ENCODE peak calls at places on chromosomes 1 and 21, in eight cellular contexts. Q is AG04449, R is Calu3, L is A549, N is endothelial cell, E is bronchial epithelial cell, Y is neural progenitor cell, C is pancreas. T is an unnamed sample.
A peak's percentile ranks its signal among the peaks of the same experiment; 100 is the strongest.

GRCh38 chr1:39900662-39901485 is 843 bp downstream of the MYCL start:
- DNase-seq in Q (no peak), C (peak; percentile 20), R (peak; percentile 43), L (no peak), E (no peak), N (peak; percentile 49), Y (peak; percentile 60), T (no peak)

GRCh38 chr1:54429838-54430237 is 23.6 kb upstream of the SSBP3 start:
- DNase-seq in Q (no peak), L (no peak), C (no peak), N (no peak), Y (no peak), R (no peak), E (no peak), T (no peak)

GRCh38 chr1:89552481-89553194 is 28.0 kb downstream of the LRRC8B start:
- DNase-seq in E (peak; percentile 65), Y (no peak), C (no peak), N (no peak), L (no peak), Q (no peak), R (peak; percentile 40), T (peak; percentile 19)

GRCh38 chr1:27342391-27342777 is 562 bp downstream of the SYTL1 start:
- DNase-seq in R (no peak), Y (no peak), C (no peak), E (no peak), N (no peak), L (no peak), Q (no peak), T (no peak)

GRCh38 chr1:198165927-198166647 is 9.3 kb downstream of the NEK7 start:
- DNase-seq in Y (peak; percentile 62), L (no peak), E (no peak), R (no peak), N (no peak), Q (no peak), C (no peak), T (peak; percentile 56)

GRCh38 chr1:201593200-201593828 is 54.4 kb downstream of the NAV1 start:
- DNase-seq in N (no peak), Q (peak; percentile 97), Y (no peak), E (peak; percentile 44), L (peak; percentile 75), R (no peak), C (no peak), T (no peak)

GRCh38 chr1:223531742-223532341 is 133.7 kb downstream of the CAPN8 start:
- DNase-seq in C (peak; percentile 36), Y (peak; percentile 72), N (peak; percentile 76), Q (no peak), L (peak; percentile 61), E (peak; percentile 47), R (peak; percentile 85), T (no peak)

GRCh38 chr1:160567858-160568682 is 11.2 kb downstream of the CD84 start:
- DNase-seq in L (no peak), N (no peak), Q (no peak), E (no peak), C (no peak), Y (no peak), R (no peak), T (no peak)

GRCh38 chr21:25995283-25995682 is 175.3 kb downstream of the APP start:
- DNase-seq in Y (no peak), L (no peak), Q (no peak), R (no peak), N (no peak), E (no peak), C (no peak), T (no peak)

GRCh38 chr1:171852273-171852672 is 11.0 kb downstream of the DNM3 start:
- DNase-seq in Q (peak; percentile 21), C (no peak), Y (no peak), L (no peak), R (no peak), E (peak; percentile 35), N (no peak), T (no peak)

GRCh38 chr1:183129921-183130675 is 56.0 kb upstream of the LAMC2 start:
- DNase-seq in E (no peak), Y (no peak), C (no peak), N (no peak), Q (no peak), L (no peak), R (no peak), T (no peak)

GRCh38 chr1:156959414-156959813 is 39.0 kb downstream of the LRRC71 start:
- DNase-seq in N (no peak), L (no peak), Y (no peak), Q (peak; percentile 47), E (no peak), R (no peak), C (no peak), T (no peak)

GRCh38 chr21:27476696-27477095 is 509.8 kb upstream of the ADAMTS5 start:
- DNase-seq in L (no peak), R (no peak), N (no peak), E (no peak), C (no peak), Y (no peak), Q (peak; percentile 19), T (no peak)

GRCh38 chr1:67084765-67085318 is 30.9 kb upstream of the SLC35D1 start:
- DNase-seq in N (no peak), Y (no peak), C (no peak), E (no peak), L (no peak), Q (no peak), R (no peak), T (no peak)

GRCh38 chr1:211577826-211578639 is 928 bp downstream of the SLC30A1 start:
- DNase-seq in Y (peak; percentile 80), E (peak; percentile 58), L (peak; percentile 76), C (peak; percentile 72), R (peak; percentile 94), Q (no peak), N (peak; percentile 76), T (no peak)

GRCh38 chr1:186207401-186208085 is 167.5 kb downstream of the TPR start:
- DNase-seq in C (no peak), N (no peak), R (no peak), E (no peak), Y (no peak), Q (no peak), L (no peak), T (no peak)

GRCh38 chr1:248622491-248623106 is 12.3 kb downstream of the OR2T11 start:
- DNase-seq in Q (no peak), N (no peak), Y (no peak), C (no peak), R (peak; percentile 21), E (peak; percentile 28), L (peak; percentile 54), T (no peak)
- TF ChIP-seq CTCF in Q (peak; percentile 12), N (peak; percentile 43), Y (peak; percentile 29), C (peak; percentile 57), R (no peak), E (peak; percentile 28), L (peak; percentile 43), T (peak; percentile 70)

GRCh38 chr1:19644761-19645543 is 841 bp downstream of the NBL1 start:
- DNase-seq in R (no peak), N (peak; percentile 45), Y (peak; percentile 71), E (no peak), L (no peak), C (no peak), Q (no peak), T (no peak)
- TF ChIP-seq CTCF in R (no peak), N (no peak), Y (no peak), E (no peak), L (no peak), C (no peak), Q (no peak), T (no peak)

DNA sequence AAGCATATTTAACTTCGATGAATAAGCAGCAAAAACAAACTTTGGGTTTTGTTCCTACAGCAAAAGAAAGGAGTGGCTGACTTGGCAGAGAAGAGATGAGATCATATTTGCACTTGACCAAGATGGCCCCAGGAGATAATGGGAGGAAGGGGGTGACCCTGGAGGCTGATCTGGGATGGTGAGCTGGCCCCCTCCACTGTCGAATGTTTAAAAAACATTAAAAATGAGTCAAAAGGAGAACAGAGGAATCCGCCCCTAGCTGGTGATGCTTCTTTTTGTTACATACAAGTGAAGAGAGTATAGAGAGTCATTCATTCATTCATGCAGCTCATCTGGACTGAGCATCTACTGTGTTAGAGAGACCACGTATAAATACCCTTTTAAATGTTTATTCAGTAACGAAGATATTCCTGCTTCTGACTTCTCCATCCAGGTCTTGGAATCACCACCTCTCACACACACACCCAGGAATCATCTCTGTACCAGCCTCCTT is 12.6 kb upstream of the C2CD2 start:
- DNase-seq in L (peak; percentile 22), R (no peak), N (no peak), Q (no peak), Y (no peak), C (no peak), E (peak; percentile 38), T (no peak)
- TF ChIP-seq CTCF in L (no peak), R (no peak), N (no peak), Q (no peak), Y (no peak), C (no peak), E (no peak), T (no peak)

GRCh38 chr21:41378849-41379248 is 17.0 kb downstream of the MX2 start:
- DNase-seq in N (no peak), Y (no peak), L (no peak), E (no peak), C (no peak), R (no peak), Q (no peak), T (no peak)
- TF ChIP-seq CTCF in N (no peak), Y (peak; percentile 23), L (no peak), E (no peak), C (no peak), R (no peak), Q (no peak), T (no peak)

GRCh38 chr1:61210435-61211012 is 128.2 kb downstream of the NFIA start:
- DNase-seq in R (no peak), Q (no peak), E (no peak), Y (no peak), C (no peak), N (no peak), L (peak; percentile 18), T (no peak)

GRCh38 chr1:61208815-61209214 is 126.5 kb downstream of the NFIA start:
- DNase-seq in Q (no peak), N (no peak), Y (no peak), E (no peak), C (no peak), R (no peak), L (no peak), T (no peak)

GRCh38 chr1:61208172-61208571 is 125.8 kb downstream of the NFIA start:
- DNase-seq in L (no peak), Y (no peak), Q (no peak), N (no peak), C (no peak), R (no peak), E (no peak), T (no peak)

GRCh38 chr1:61204528-61204927 is 122.2 kb downstream of the NFIA start:
- DNase-seq in N (no peak), C (no peak), R (no peak), L (no peak), Y (no peak), E (no peak), Q (no peak), T (no peak)

DNA sequence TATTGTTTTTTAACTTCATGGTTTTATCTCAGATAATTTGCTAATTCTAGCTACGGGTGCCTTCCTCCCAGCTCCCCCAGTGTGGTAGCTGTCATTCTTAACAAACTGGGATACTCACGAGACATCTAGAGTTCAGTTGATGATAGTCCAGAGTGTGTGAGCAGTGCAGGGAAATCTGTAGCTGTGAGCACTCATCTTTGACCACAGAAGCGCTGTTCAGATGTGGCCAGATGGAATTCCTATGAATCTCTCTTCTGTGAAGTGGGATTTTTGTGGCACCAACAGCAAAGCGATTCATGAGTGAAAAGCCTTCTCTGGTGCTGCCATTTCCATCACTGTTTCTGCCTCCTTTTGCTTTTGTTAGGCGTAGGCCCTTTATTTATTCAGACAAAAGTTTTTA is 125.1 kb downstream of the NFIA start:
- DNase-seq in Y (no peak), L (no peak), R (no peak), N (no peak), Q (no peak), C (no peak), E (no peak), T (peak; percentile 80)
- TF ChIP-seq CTCF in Y (no peak), L (no peak), R (no peak), N (no peak), Q (no peak), C (no peak), E (no peak), T (peak; percentile 17)